ENCODE peak calls at places on chromosomes 12 and 14, in six cellular contexts. F, R, J, M, K and V are unnamed samples.

GRCh38 chr12:93570552-93571359 is 1.7 kb upstream of the SOCS2 start:
- DNase-seq in K (peak), J (peak), R (peak), F (peak), M (peak), V (peak)

GRCh38 chr12:32290411-32290810 is 108.9 kb upstream of the FGD4 start:
- DNase-seq in M (no peak), R (peak), F (no peak), K (peak), J (no peak), V (no peak)

GRCh38 chr14:37263656-37264236 is 66.0 kb downstream of the MIPOL1 start:
- DNase-seq in M (no peak), K (no peak), F (no peak), R (no peak), J (no peak), V (no peak)

GRCh38 chr12:69662764-69663163 is 36.3 kb downstream of the BEST3 start:
- DNase-seq in J (no peak), K (no peak), M (no peak), F (no peak), R (no peak), V (no peak)

GRCh38 chr14:102949801-102950451 is 27.5 kb downstream of the AMN start:
- DNase-seq in F (no peak), K (no peak), J (no peak), M (no peak), R (no peak), V (no peak)

GRCh38 chr14:55582741-55583140 is 2.7 kb downstream of the KTN1 start:
- DNase-seq in F (no peak), M (no peak), R (no peak), J (no peak), K (no peak), V (no peak)

GRCh38 chr14:105299654-105300541 is 903 bp downstream of the BRF1 start:
- DNase-seq in F (peak), R (no peak), M (peak), K (peak), J (no peak), V (peak)

GRCh38 chr14:88045705-88046104 is 40.8 kb downstream of the GPR65 start:
- DNase-seq in F (no peak), K (no peak), R (no peak), M (no peak), J (no peak), V (no peak)

GRCh38 chr12:117559978-117560377 is 198.6 kb upstream of the NOS1 start:
- DNase-seq in F (no peak), R (no peak), J (no peak), M (no peak), K (no peak), V (no peak)

GRCh38 chr12:53677612-53678133 is 1.8 kb upstream of the ATP5MC2 start:
- DNase-seq in F (no peak), R (no peak), M (no peak), K (no peak), J (no peak), V (no peak)

GRCh38 chr12:127145929-127146789 is 1120.8 kb upstream of the TMEM132C start:
- DNase-seq in J (no peak), R (peak), M (peak), K (no peak), F (peak), V (peak)

GRCh38 chr12:117494833-117495714 is 133.6 kb upstream of the NOS1 start:
- DNase-seq in J (no peak), K (no peak), R (no peak), M (no peak), F (no peak), V (no peak)

GRCh38 chr12:107775093-107775721 is 703 bp downstream of the ASCL4 start:
- DNase-seq in F (peak), K (no peak), J (no peak), R (no peak), M (no peak), V (no peak)

GRCh38 chr14:75769047-75769685 is 108.1 kb downstream of the TTLL5 start:
- DNase-seq in M (no peak), R (peak), K (no peak), F (no peak), J (no peak), V (no peak)

GRCh38 chr12:105212431-105212830 is 23.5 kb downstream of the APPL2 start:
- DNase-seq in M (no peak), J (no peak), K (no peak), R (peak), F (no peak), V (no peak)

GRCh38 chr14:32225378-32225920 is 22.4 kb upstream of the RNU6-8 start:
- DNase-seq in F (no peak), K (no peak), R (no peak), J (no peak), M (no peak), V (no peak)

GRCh38 chr12:41663487-41664258 is 475.6 kb downstream of the PDZRN4 start:
- DNase-seq in R (peak), M (no peak), F (peak), J (no peak), K (peak), V (no peak)

GRCh38 chr14:73125746-73126145 is 10.6 kb upstream of the PSEN1 start:
- DNase-seq in R (no peak), F (peak), M (no peak), K (no peak), J (no peak), V (no peak)

GRCh38 chr12:100375023-100375737 is 18.3 kb downstream of the SLC17A8 start:
- DNase-seq in J (peak), M (no peak), K (no peak), R (peak), F (peak), V (no peak)

GRCh38 chr12:6420364-6420763 is 24.4 kb upstream of the CD27 start:
- DNase-seq in F (no peak), M (no peak), K (no peak), R (no peak), J (no peak), V (no peak)

GRCh38 chr14:60488175-60488574 is 2.3 kb upstream of the C14orf39 start:
- DNase-seq in F (peak), J (no peak), M (no peak), R (peak), K (peak), V (no peak)

GRCh38 chr14:105477659-105478623 is 3.3 kb downstream of the CRIP2 start:
- DNase-seq in J (no peak), K (no peak), F (no peak), M (peak), R (no peak), V (peak)

GRCh38 chr14:69042309-69043006 is 63.4 kb upstream of the ACTN1 start:
- DNase-seq in R (no peak), K (no peak), J (no peak), M (no peak), F (no peak), V (no peak)

GRCh38 chr14:23431486-23431885 is 4.0 kb downstream of the MYH7 start:
- DNase-seq in M (no peak), R (no peak), J (no peak), F (peak), K (no peak), V (no peak)

GRCh38 chr12:46825526-46826414 is at the start of gene SLC38A4:
- DNase-seq in F (peak), J (no peak), M (no peak), K (peak), R (peak), V (no peak)

GRCh38 chr14:95156153-95156764 is 1.1 kb downstream of the DICER1 start:
- DNase-seq in R (peak), F (peak), K (peak), M (no peak), J (no peak), V (no peak)

GRCh38 chr14:44782775-44783238 is 178.9 kb downstream of the KLHL28 start:
- DNase-seq in K (no peak), R (no peak), J (peak), F (no peak), M (no peak), V (no peak)

GRCh38 chr12:104695453-104696148 is 238.9 kb downstream of the CHST11 start:
- DNase-seq in R (peak), M (peak), K (no peak), F (no peak), J (peak), V (peak)

GRCh38 chr14:37340353-37340752 is 142.6 kb downstream of the MIPOL1 start:
- DNase-seq in R (no peak), F (no peak), M (no peak), K (no peak), J (no peak), V (no peak)

GRCh38 chr12:64633940-64634337 is 23.6 kb downstream of the RASSF3 start:
- DNase-seq in F (no peak), K (peak), R (peak), J (no peak), M (no peak), V (no peak)

GRCh38 chr14:92728781-92729364 is 19.6 kb downstream of the LGMN start:
- DNase-seq in J (no peak), M (peak), K (no peak), F (no peak), R (no peak), V (no peak)

GRCh38 chr12:124395986-124396385 is 101.1 kb downstream of the RFLNA start:
- DNase-seq in R (no peak), M (no peak), K (peak), F (no peak), J (no peak), V (no peak)

GRCh38 chr12:2963154-2963759 is 4.1 kb downstream of the TEAD4 start:
- DNase-seq in J (no peak), F (peak), K (no peak), R (no peak), M (no peak), V (no peak)

GRCh38 chr14:25110101-25110500 is 60.2 kb upstream of the STXBP6 start:
- DNase-seq in M (no peak), F (no peak), J (no peak), R (peak), K (no peak), V (no peak)

GRCh38 chr14:88029500-88029899 is 24.6 kb downstream of the GPR65 start:
- DNase-seq in K (no peak), F (no peak), R (no peak), J (no peak), M (no peak), V (no peak)

GRCh38 chr14:94015223-94015622 is 10.9 kb upstream of the OTUB2 start:
- DNase-seq in K (no peak), M (no peak), J (no peak), R (no peak), F (no peak), V (no peak)

GRCh38 chr12:122003646-122004611 is 17.8 kb upstream of the BCL7A start:
- DNase-seq in F (peak), J (peak), K (no peak), R (peak), M (no peak), V (no peak)

GRCh38 chr14:59630281-59630963 is 53.8 kb upstream of the CCDC175 start:
- DNase-seq in M (no peak), F (peak), R (peak), K (no peak), J (no peak), V (no peak)

GRCh38 chr14:92670967-92671366 is 77.5 kb downstream of the LGMN start:
- DNase-seq in R (peak), J (no peak), F (no peak), M (no peak), K (no peak), V (no peak)